ENCODE peak calls at places on chromosomes 13 and 19, in ten cellular contexts. D is lower leg skin; C is CD4-positive, alpha-beta memory T cell; V is upper lobe of left lung; L is body of pancreas; F is mucosa of descending colon; S is tibial nerve; H is cardiac muscle cell; G is psoas muscle; T is A549. M is an unnamed sample.
A peak's percentile ranks its signal among the peaks of the same experiment; 100 is the strongest.

GRCh38 chr13:40682449-40683240 is 16.2 kb upstream of the FOXO1 start:
- DNase-seq in D (no peak), F (no peak), V (no peak), H (peak; percentile 66), S (no peak), T (peak; percentile 7), G (no peak), C (no peak), L (no peak), M (peak; percentile 10)

GRCh38 chr13:62483774-62484173 is 1068.1 kb upstream of the PCDH20 start:
- DNase-seq in G (no peak), F (no peak), V (no peak), T (no peak), D (no peak), C (no peak), H (no peak), S (no peak), L (no peak), M (no peak)

GRCh38 chr19:7494416-7495098 is 5.7 kb upstream of the PEX11G start:
- DNase-seq in D (no peak), V (no peak), G (peak; percentile 74), C (no peak), H (no peak), S (peak; percentile 53), T (no peak), F (no peak), L (peak; percentile 66), M (no peak)

GRCh38 chr19:44891016-44891882 is at the start of gene TOMM40:
- DNase-seq in H (peak; percentile 100), G (peak; percentile 100), D (peak; percentile 100), V (no peak), C (peak; percentile 54), T (peak; percentile 100), L (peak; percentile 100), F (peak; percentile 100), S (no peak), M (peak; percentile 100)

GRCh38 chr13:85549819-85550218 is 249.4 kb downstream of the SLITRK6 start:
- DNase-seq in L (no peak), H (no peak), T (no peak), G (no peak), F (no peak), C (no peak), V (no peak), S (no peak), D (no peak), M (no peak)

GRCh38 chr13:40206241-40207109 is 460.0 kb downstream of the FOXO1 start:
- DNase-seq in D (no peak), F (no peak), V (no peak), C (peak; percentile 57), S (no peak), L (peak; percentile 59), H (no peak), T (no peak), G (no peak), M (no peak)

GRCh38 chr13:112722433-112723250 is 32.8 kb downstream of the ATP11A start:
- DNase-seq in S (no peak), V (peak; percentile 85), H (peak; percentile 80), L (peak; percentile 75), T (peak; percentile 74), F (no peak), C (no peak), G (no peak), D (no peak), M (peak; percentile 25)

GRCh38 chr19:34145741-34146202 is 26.5 kb upstream of the LSM14A start:
- DNase-seq in V (peak; percentile 32), L (peak; percentile 47), C (peak; percentile 60), F (no peak), S (peak; percentile 57), T (peak; percentile 75), G (no peak), D (no peak), H (peak; percentile 75), M (peak; percentile 56)

GRCh38 chr19:40242480-40242879 is 16.0 kb upstream of the CCNP start:
- DNase-seq in G (no peak), L (no peak), C (no peak), T (no peak), H (no peak), F (no peak), S (no peak), D (no peak), V (no peak), M (no peak)

GRCh38 chr19:4454952-4455738 is 2.4 kb downstream of the UBXN6 start:
- DNase-seq in S (no peak), C (no peak), F (no peak), T (no peak), D (peak; percentile 85), G (peak; percentile 70), V (no peak), H (no peak), L (no peak), M (no peak)

GRCh38 chr13:77752512-77753069 is 55.1 kb downstream of the SLAIN1 start:
- DNase-seq in G (no peak), C (no peak), H (no peak), V (no peak), T (no peak), F (no peak), L (no peak), S (no peak), D (peak; percentile 76), M (no peak)

GRCh38 chr19:7500811-7501450 is 12.1 kb upstream of the PEX11G start:
- DNase-seq in G (no peak), S (no peak), F (peak; percentile 87), T (peak; percentile 89), V (no peak), D (no peak), L (peak; percentile 59), H (peak; percentile 78), C (no peak), M (peak; percentile 61)

GRCh38 chr19:52637718-52638585 is at the start of gene ZNF83:
- DNase-seq in F (peak; percentile 99), C (peak; percentile 95), T (no peak), L (peak; percentile 94), H (peak; percentile 98), G (peak; percentile 96), D (peak; percentile 99), S (peak; percentile 99), V (peak; percentile 97), M (peak; percentile 67)

GRCh38 chr19:52635786-52636570 is 2.2 kb downstream of the ZNF83 start:
- DNase-seq in S (no peak), F (no peak), G (no peak), D (peak; percentile 23), L (no peak), V (no peak), C (no peak), T (no peak), H (no peak), M (no peak)

GRCh38 chr19:52640916-52641315 is 2.8 kb upstream of the ZNF83 start:
- DNase-seq in G (no peak), V (no peak), T (no peak), F (no peak), C (no peak), S (no peak), D (no peak), H (no peak), L (no peak), M (no peak)

DNA sequence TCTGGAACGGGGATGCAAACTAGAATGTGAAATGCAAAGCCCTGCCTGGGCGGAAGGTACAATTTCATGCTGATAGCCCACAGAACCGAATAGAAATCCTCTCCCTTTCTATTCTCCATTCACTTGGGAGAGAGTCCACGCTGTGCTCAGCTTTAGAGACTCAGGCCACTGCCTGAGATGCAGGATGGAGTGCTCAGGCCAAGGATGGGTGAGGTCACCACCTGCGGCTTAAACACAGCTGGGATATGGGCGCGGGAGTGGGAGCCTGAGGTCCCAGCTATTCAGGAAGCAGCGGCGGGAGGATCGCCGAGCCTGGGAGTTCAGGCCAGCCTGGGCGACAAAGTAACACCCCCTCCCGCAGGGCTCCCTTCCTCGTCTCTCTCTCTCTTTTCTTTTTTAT is 446 bp upstream of the ZNF83 start:
- DNase-seq in G (no peak), D (no peak), F (peak; percentile 42), C (peak; percentile 39), L (peak; percentile 24), H (no peak), T (no peak), V (no peak), S (no peak), M (no peak)
- H3K4me3 ChIP-seq in G (peak overlapping the region; percentile 78), D (no peak overlapping the region), F (no peak overlapping the region), C (peak overlapping the region; percentile 72), L (no peak overlapping the region), H (peak overlapping the region; percentile 49), T (no peak overlapping the region), V (no peak overlapping the region), S (peak overlapping the region; percentile 66), M (no peak overlapping the region)

GRCh38 chr13:44142911-44143665 is 230.5 kb upstream of the SERP2 start:
- DNase-seq in S (no peak), V (no peak), L (no peak), H (no peak), C (no peak), T (peak; percentile 66), F (no peak), G (no peak), D (no peak), M (no peak)
- H3K4me3 ChIP-seq in S (no peak overlapping the region), V (no peak overlapping the region), L (no peak overlapping the region), H (peak overlapping the region; percentile 26), C (no peak overlapping the region), T (peak overlapping the region; percentile 63), F (peak overlapping the region; percentile 29), G (peak overlapping the region; percentile 73), D (no peak overlapping the region), M (no peak overlapping the region)

GRCh38 chr19:2289714-2290435 is 7.9 kb upstream of the PEAK3 start:
- DNase-seq in L (no peak), C (peak; percentile 73), V (peak; percentile 70), S (no peak), F (peak; percentile 57), H (no peak), D (no peak), T (no peak), G (no peak), M (no peak)
- H3K4me3 ChIP-seq in L (no peak overlapping the region), C (no peak overlapping the region), V (no peak overlapping the region), S (peak overlapping the region; percentile 18), F (peak overlapping the region; percentile 9), H (peak overlapping the region; percentile 2), D (peak overlapping the region; percentile 22), T (peak overlapping the region; percentile 40), G (peak overlapping the region; percentile 60), M (peak overlapping the region; percentile 37)

GRCh38 chr19:51099070-51099382 is 9.2 kb downstream of the CTU1 start:
- DNase-seq in L (no peak), H (no peak), S (no peak), D (no peak), C (no peak), F (no peak), T (no peak), G (no peak), V (no peak), M (no peak)
- H3K4me3 ChIP-seq in L (no peak overlapping the region), H (no peak overlapping the region), S (no peak overlapping the region), D (no peak overlapping the region), C (no peak overlapping the region), F (no peak overlapping the region), T (no peak overlapping the region), G (no peak overlapping the region), V (no peak overlapping the region), M (no peak overlapping the region)

DNA sequence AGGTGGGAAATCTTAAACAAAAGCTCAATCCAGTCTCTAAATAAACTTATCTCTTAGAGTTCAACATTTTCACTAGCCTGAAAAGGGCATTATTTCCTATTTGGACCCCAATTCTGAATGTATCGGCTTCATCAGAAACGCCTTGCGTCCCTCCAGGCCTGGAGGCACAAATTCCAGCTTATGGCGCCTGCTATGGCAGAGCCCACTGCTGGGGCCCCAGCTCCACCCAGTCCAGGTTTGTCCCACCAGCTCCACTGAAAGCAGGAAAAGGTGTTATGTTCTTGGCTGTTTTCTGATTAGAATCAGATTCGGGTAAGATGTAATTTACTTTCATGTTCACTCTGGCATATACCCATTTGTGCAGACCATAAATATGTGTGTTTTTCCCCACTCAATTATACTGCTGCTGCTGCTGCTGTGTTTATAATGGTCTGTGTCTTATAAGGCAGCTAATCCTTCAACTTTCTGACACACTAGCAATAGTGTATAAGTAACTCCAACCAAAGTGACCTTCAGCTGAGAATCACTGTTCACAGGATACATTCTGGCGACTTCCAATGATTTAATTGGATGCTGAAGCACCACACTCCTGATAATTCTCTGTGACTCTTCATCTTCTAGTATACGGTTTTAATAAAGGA is 6.4 kb downstream of the IRS2 start:
- DNase-seq in V (no peak), C (no peak), S (no peak), G (no peak), L (no peak), T (no peak), F (no peak), H (no peak), D (no peak), M (no peak)
- H3K4me3 ChIP-seq in V (peak overlapping the region; percentile 8), C (no peak overlapping the region), S (peak overlapping the region; percentile 10), G (peak overlapping the region; percentile 64), L (no peak overlapping the region), T (peak overlapping the region; percentile 89), F (no peak overlapping the region), H (no peak overlapping the region), D (no peak overlapping the region), M (no peak overlapping the region)